ENCODE peak calls at places on chromosomes 1 and 21, in nine cellular contexts. X, K, M, A, T, F, S, Y and J are unnamed samples.

GRCh38 chr1:98761238-98761637 is 99.7 kb downstream of the SNX7 start:
- DNase-seq in F (no peak), A (no peak), M (peak), T (no peak), Y (peak), S (no peak), K (peak), X (no peak), J (no peak)

GRCh38 chr1:25959626-25960025 is 38.2 kb downstream of the PAFAH2 start:
- DNase-seq in M (no peak), K (no peak), F (no peak), X (no peak), T (no peak), A (no peak), S (no peak), Y (no peak), J (no peak)

GRCh38 chr21:46063734-46064680 is 33.9 kb upstream of the COL6A2 start:
- DNase-seq in S (no peak), X (no peak), K (no peak), M (no peak), Y (no peak), A (no peak), F (no peak), T (no peak), J (no peak)

GRCh38 chr1:20716232-20716631 is 1.6 kb downstream of the KIF17 start:
- DNase-seq in K (no peak), T (no peak), S (no peak), A (no peak), X (no peak), F (no peak), M (no peak), Y (no peak), J (no peak)

GRCh38 chr1:227092054-227092453 is 152.0 kb downstream of the COQ8A start:
- DNase-seq in A (no peak), K (no peak), X (no peak), F (no peak), Y (no peak), S (no peak), T (no peak), M (no peak), J (no peak)

GRCh38 chr1:36446261-36446660 is 4.0 kb downstream of the OSCP1 start:
- DNase-seq in A (no peak), S (no peak), T (no peak), F (no peak), Y (peak), X (no peak), M (no peak), K (peak), J (no peak)

GRCh38 chr1:54052934-54053744 is at the start of the genes TCEANC2 and TMEM59:
- DNase-seq in T (peak), S (peak), Y (peak), X (peak), F (peak), K (peak), A (peak), M (peak), J (peak)

GRCh38 chr1:7047866-7048265 is 262.6 kb downstream of the CAMTA1 start:
- DNase-seq in Y (no peak), A (no peak), M (no peak), X (no peak), F (no peak), T (no peak), K (no peak), S (no peak), J (no peak)

GRCh38 chr1:34684246-34684645 is 70.6 kb upstream of the GJB5 start:
- DNase-seq in S (peak), K (no peak), A (no peak), M (peak), T (no peak), F (no peak), X (no peak), Y (no peak), J (peak)

GRCh38 chr1:181213056-181213455 is 124.6 kb downstream of the IER5 start:
- DNase-seq in F (no peak), K (no peak), Y (no peak), M (no peak), T (no peak), A (no peak), X (no peak), S (no peak), J (no peak)

GRCh38 chr1:239389703-239390102 is 3.3 kb downstream of the CHRM3 start:
- DNase-seq in X (no peak), T (no peak), F (no peak), A (no peak), Y (no peak), K (no peak), S (no peak), M (no peak), J (no peak)

GRCh38 chr1:47998396-47998990 is 1.3 kb upstream of the TRABD2B start:
- DNase-seq in K (no peak), T (no peak), F (no peak), X (no peak), A (no peak), Y (no peak), S (no peak), M (no peak), J (no peak)

GRCh38 chr1:208524920-208525319 is 280.7 kb upstream of the PLXNA2 start:
- DNase-seq in T (no peak), F (no peak), X (no peak), S (no peak), A (no peak), M (no peak), Y (no peak), K (no peak), J (no peak)

GRCh38 chr1:173297798-173298391 is 90.8 kb upstream of the TNFSF4 start:
- DNase-seq in K (no peak), A (no peak), F (peak), S (no peak), Y (no peak), M (no peak), T (no peak), X (no peak), J (no peak)

GRCh38 chr1:41558761-41559171 is 74.3 kb upstream of the EDN2 start:
- DNase-seq in S (no peak), X (no peak), F (no peak), T (peak), Y (no peak), K (no peak), A (no peak), M (no peak), J (no peak)

GRCh38 chr1:155472491-155472890 is 90.1 kb downstream of the ASH1L start:
- DNase-seq in F (no peak), S (no peak), K (no peak), T (no peak), X (no peak), Y (no peak), A (peak), M (no peak), J (peak)

GRCh38 chr1:63779338-63779819 is 5.6 kb downstream of the ROR1 start:
- DNase-seq in S (no peak), Y (peak), T (no peak), A (no peak), K (no peak), F (no peak), X (no peak), M (no peak), J (no peak)

GRCh38 chr21:29481641-29482040 is 182.9 kb downstream of the BACH1 start:
- DNase-seq in Y (no peak), X (no peak), T (no peak), S (no peak), M (no peak), F (no peak), K (no peak), A (peak), J (no peak)

GRCh38 chr1:27005166-27005530 is 7.5 kb downstream of the TENT5B start:
- DNase-seq in A (no peak), T (no peak), K (no peak), Y (no peak), F (no peak), S (no peak), X (no peak), M (no peak), J (no peak)

GRCh38 chr1:43315481-43315880 is 14.7 kb downstream of the TIE1 start:
- DNase-seq in Y (no peak), S (no peak), F (no peak), X (no peak), T (no peak), K (no peak), A (no peak), M (no peak), J (peak)

GRCh38 chr1:172154571-172154970 is 265.9 kb upstream of the C1orf105 start:
- DNase-seq in Y (no peak), K (no peak), S (no peak), F (peak), T (no peak), X (no peak), A (peak), M (no peak), J (no peak)